ENCODE peak calls at places on chromosomes 4 and X, in seven cellular contexts. N, T, Z, A, I, W and B are unnamed samples. For H3K9me2, the result is how much of the 10 kb centered on the place peaks cover.

GRCh38 chrX:11759172-11759460 is 1.1 kb downstream of the MSL3 start:
- DNase-seq in Z (no peak), I (no peak), N (no peak), T (no peak), A (no peak), W (no peak), B (no peak)

GRCh38 chr4:140673729-140674128 is 82.5 kb downstream of the TBC1D9 start:
- DNase-seq in W (no peak), Z (no peak), T (peak), A (no peak), I (no peak), N (no peak), B (no peak)

GRCh38 chr4:119284876-119285611 is 36.9 kb downstream of the FABP2 start:
- DNase-seq in T (peak), A (peak), W (no peak), N (no peak), I (no peak), Z (peak), B (no peak)

GRCh38 chr4:149029056-149029651 is 586.9 kb upstream of the NR3C2 start:
- DNase-seq in I (no peak), W (no peak), T (peak), Z (no peak), N (peak), A (peak), B (no peak)

GRCh38 chr4:2745981-2746806 is 9.9 kb downstream of the TNIP2 start:
- DNase-seq in T (peak), N (no peak), A (peak), I (peak), Z (peak), W (no peak), B (peak)

GRCh38 chr4:36737691-36738090 is 456.3 kb downstream of the DTHD1 start:
- DNase-seq in Z (no peak), T (no peak), W (no peak), I (no peak), N (no peak), A (no peak), B (no peak)

GRCh38 chr4:87530868-87531267 is 1.7 kb upstream of the SPARCL1 start:
- DNase-seq in N (peak), A (no peak), Z (peak), W (no peak), T (peak), I (no peak), B (no peak)

GRCh38 chrX:40945366-40945713 is 139.9 kb upstream of the USP9X start:
- DNase-seq in T (peak), I (no peak), N (no peak), Z (peak), A (peak), W (peak), B (peak)

GRCh38 chr4:150501019-150501727 is 80.8 kb upstream of the MAB21L2 start:
- DNase-seq in N (no peak), I (no peak), W (no peak), T (no peak), Z (peak), A (peak), B (no peak)

GRCh38 chr4:14871676-14872430 is 130.4 kb upstream of the CPEB2 start:
- DNase-seq in T (no peak), I (peak), N (peak), A (peak), W (peak), Z (peak), B (peak)

GRCh38 chrX:21738145-21738949 is 19.6 kb downstream of the SMPX start:
- DNase-seq in N (peak), A (no peak), W (no peak), T (peak), I (no peak), Z (no peak), B (no peak)

GRCh38 chr4:8305851-8306361 is 36.4 kb downstream of the HTRA3 start:
- DNase-seq in W (no peak), N (peak), I (no peak), T (no peak), Z (no peak), A (no peak), B (no peak)

GRCh38 chr4:15117270-15117946 is 115.1 kb downstream of the CPEB2 start:
- DNase-seq in I (no peak), N (no peak), W (no peak), T (no peak), A (no peak), Z (peak), B (no peak)

GRCh38 chr4:20454440-20455037 is 202.8 kb downstream of the SLIT2 start:
- DNase-seq in I (no peak), W (no peak), T (no peak), Z (no peak), N (no peak), A (no peak), B (no peak)

GRCh38 chr4:89298788-89299152 is 8.8 kb downstream of the GPRIN3 start:
- DNase-seq in I (peak), Z (peak), T (no peak), N (no peak), A (peak), W (no peak), B (no peak)

GRCh38 chr4:42715807-42716482 is 59.0 kb upstream of the ATP8A1 start:
- DNase-seq in I (no peak), A (no peak), N (peak), W (no peak), T (no peak), Z (no peak), B (no peak)

GRCh38 chrX:78595901-78596502 is 63.1 kb downstream of the RTL3 start:
- DNase-seq in Z (peak), A (peak), T (no peak), N (peak), I (peak), W (no peak), B (no peak)

GRCh38 chrX:151902813-151903591 is 9.7 kb upstream of the MAGEA4 start:
- DNase-seq in A (peak), W (peak), T (peak), Z (peak), N (no peak), I (no peak), B (peak)

GRCh38 chr4:100109921-100110320 is 80.3 kb downstream of the DDIT4L start:
- DNase-seq in T (no peak), W (no peak), Z (no peak), A (no peak), N (no peak), I (no peak), B (no peak)

GRCh38 chrX:21843179-21843578 is 3.8 kb downstream of the MBTPS2 start:
- DNase-seq in Z (no peak), I (no peak), W (no peak), N (no peak), A (no peak), T (no peak), B (no peak)

GRCh38 chr4:2194556-2194955 is 47.4 kb downstream of the HAUS3 start:
- DNase-seq in N (no peak), A (no peak), I (peak), Z (no peak), T (peak), W (no peak), B (no peak)

GRCh38 chr4:74100531-74100930 is 1.5 kb upstream of the CXCL2 start:
- DNase-seq in N (no peak), W (no peak), T (peak), Z (no peak), A (no peak), I (no peak), B (no peak)

GRCh38 chrX:72269671-72270251 is 7.3 kb downstream of the RPS4X start:
- DNase-seq in Z (peak), N (no peak), T (no peak), A (peak), I (no peak), W (no peak), B (no peak)

GRCh38 chr4:113125418-113125817 is 76.0 kb downstream of the ANK2 start:
- DNase-seq in T (no peak), Z (no peak), N (no peak), I (no peak), A (peak), W (no peak), B (no peak)

GRCh38 chrX:141642979-141643378 is 53.5 kb downstream of the SPANXA2 start:
- DNase-seq in T (no peak), N (peak), W (no peak), Z (no peak), A (peak), I (no peak), B (no peak)

GRCh38 chr4:159516556-159516955 is 413.7 kb downstream of the RAPGEF2 start:
- DNase-seq in N (no peak), I (no peak), W (no peak), T (no peak), A (peak), Z (peak), B (no peak)

DNA sequence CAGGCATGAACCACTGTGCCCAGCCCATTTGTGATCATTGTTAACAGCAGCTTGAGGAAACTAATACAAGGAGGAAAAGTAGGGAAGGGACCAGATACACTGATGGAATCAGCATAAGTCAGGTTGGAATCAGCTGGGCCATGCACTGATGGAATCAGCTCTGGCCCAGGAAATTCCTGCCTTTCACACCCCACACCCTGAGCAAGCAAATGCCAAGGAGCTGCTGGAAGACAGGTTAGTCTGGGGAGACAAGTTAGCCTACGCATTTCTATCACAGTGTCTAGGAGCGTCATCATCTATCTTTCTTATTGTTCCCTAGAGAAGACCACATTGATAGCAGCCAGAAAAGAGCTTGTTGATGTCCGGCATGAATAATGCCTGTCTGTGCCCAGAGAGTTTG is 16.3 kb upstream of the CEP135 start:
- DNase-seq in A (no peak), I (no peak), W (no peak), T (no peak), Z (no peak), N (no peak), B (no peak)
- H3K9me2 ChIP-seq in A (under half), I (under half), W (under half), T (under half), Z (under half), N (under half), B (under half)

DNA sequence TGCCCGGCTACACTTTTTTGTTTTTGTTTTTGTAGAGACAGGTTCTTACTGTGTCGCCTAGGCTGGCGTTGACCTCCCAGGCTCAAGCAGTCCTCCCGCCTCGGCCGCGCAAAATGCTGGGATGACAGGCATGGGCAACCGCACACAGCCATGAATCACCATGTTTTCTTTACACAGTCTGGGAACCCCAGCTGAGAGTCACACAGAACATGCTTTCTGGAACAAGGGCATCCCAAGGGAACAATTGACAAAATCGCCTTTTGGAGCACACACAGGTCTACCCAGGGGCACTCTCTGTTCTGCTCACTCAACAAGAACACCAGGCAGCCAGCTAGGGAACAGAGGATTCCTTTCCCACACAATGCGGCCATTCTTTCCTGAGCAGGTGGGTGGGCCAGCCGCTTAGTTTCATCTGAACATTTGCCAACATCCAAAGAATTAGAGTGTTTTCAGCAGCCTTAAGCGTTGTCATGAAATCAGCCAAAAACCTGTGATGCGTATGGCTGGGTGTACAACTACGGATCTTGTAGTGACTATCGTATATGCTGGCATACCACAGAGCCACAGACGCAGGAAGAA is 15.7 kb downstream of the PRKX start:
- DNase-seq in I (no peak), T (peak), Z (peak), N (no peak), A (no peak), W (no peak), B (no peak)
- H3K9me2 ChIP-seq in I (under half), T (under half), Z (under half), N (under half), A (under half), W (under half), B (under half)

GRCh38 chrX:154365052-154365600 is 9.3 kb downstream of the FLNA start:
- DNase-seq in I (no peak), N (no peak), A (no peak), Z (no peak), T (no peak), W (no peak), B (no peak)
- H3K9me2 ChIP-seq in I (under half), N (under half), A (under half), Z (under half), T (under half), W (under half), B (under half)

GRCh38 chr4:3868841-3869572 is 102.8 kb downstream of the ADRA2C start:
- DNase-seq in T (no peak), A (no peak), I (no peak), W (no peak), N (no peak), Z (no peak), B (no peak)

GRCh38 chr4:3871181-3871852 is 105.1 kb downstream of the ADRA2C start:
- DNase-seq in W (no peak), I (no peak), T (peak), Z (peak), N (peak), A (no peak), B (no peak)

GRCh38 chr4:3870567-3870962 is 104.4 kb downstream of the ADRA2C start:
- DNase-seq in Z (no peak), T (no peak), N (no peak), I (no peak), W (no peak), A (no peak), B (no peak)

GRCh38 chr4:3868146-3868840 is 102.1 kb downstream of the ADRA2C start:
- DNase-seq in W (no peak), I (peak), T (peak), Z (peak), N (peak), A (peak), B (no peak)

GRCh38 chr4:3869661-3870566 is 103.7 kb downstream of the ADRA2C start:
- DNase-seq in A (no peak), I (no peak), Z (peak), N (no peak), W (no peak), T (no peak), B (no peak)
- H3K9me2 ChIP-seq in A (under half), I (under half), Z (under half), N (under half), W (under half), T (under half), B (under half)

GRCh38 chr4:76499461-76499860 is 64.4 kb downstream of the SHROOM3 start:
- DNase-seq in N (no peak), Z (no peak), A (no peak), I (no peak), T (no peak), W (no peak), B (no peak)

GRCh38 chr4:76504613-76505465 is 69.8 kb downstream of the SHROOM3 start:
- DNase-seq in I (peak), A (peak), W (peak), Z (peak), N (peak), T (peak), B (no peak)
- H3K9me2 ChIP-seq in I (under half), A (under half), W (under half), Z (under half), N (under half), T (under half), B (under half)

DNA sequence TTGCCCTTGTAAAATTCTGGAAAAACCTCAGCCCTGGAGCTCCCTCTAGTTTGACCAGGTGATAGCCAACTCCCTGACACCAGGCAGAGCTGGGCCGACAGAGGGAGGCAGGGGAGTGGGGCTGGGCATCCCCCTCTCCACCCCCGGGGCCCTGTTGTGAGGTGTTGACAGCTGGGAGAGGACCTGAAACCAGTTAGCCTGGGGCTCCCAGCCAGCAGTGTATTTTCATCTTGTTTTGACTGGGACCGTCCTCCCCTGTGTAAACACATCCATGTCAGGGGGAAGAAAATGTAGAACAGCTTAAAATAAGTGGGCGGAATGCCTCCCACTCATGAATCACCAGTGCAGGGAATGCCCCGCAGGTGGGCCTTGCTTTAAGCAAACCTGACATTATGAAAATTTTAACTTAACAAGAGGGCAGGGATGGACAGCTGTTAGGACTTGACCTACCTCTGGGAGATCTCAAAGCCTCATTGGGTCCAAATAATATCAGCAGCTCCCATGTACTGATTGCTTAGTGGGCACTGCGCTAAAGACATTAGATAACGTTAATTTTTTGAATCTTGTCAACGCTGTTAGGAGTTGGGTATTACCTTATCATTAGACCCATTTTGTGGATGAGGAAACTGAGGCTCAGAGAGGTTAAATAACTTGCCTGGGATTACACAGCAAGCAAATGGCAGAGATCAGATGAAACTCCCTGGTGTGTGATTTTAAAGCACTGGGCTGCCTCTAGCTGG is 45.9 kb downstream of the TSC22D3 start:
- DNase-seq in T (peak), I (no peak), A (peak), N (peak), W (no peak), Z (no peak), B (peak)
- H3K9me2 ChIP-seq in T (under half), I (under half), A (under half), N (under half), W (under half), Z (under half), B (under half)

GRCh38 chr4:173577963-173578362 is 47.9 kb upstream of the HAND2 start:
- DNase-seq in T (no peak), W (no peak), A (no peak), Z (no peak), N (no peak), I (no peak), B (no peak)

GRCh38 chr4:173573286-173573685 is 43.3 kb upstream of the HAND2 start:
- DNase-seq in W (no peak), I (no peak), N (no peak), T (no peak), A (no peak), Z (no peak), B (no peak)

GRCh38 chr4:173573725-173574124 is 43.7 kb upstream of the HAND2 start:
- DNase-seq in I (no peak), W (no peak), T (no peak), N (no peak), A (no peak), Z (no peak), B (no peak)

GRCh38 chr4:173572493-173573129 is 42.6 kb upstream of the HAND2 start:
- DNase-seq in A (no peak), N (no peak), I (no peak), T (no peak), W (no peak), Z (no peak), B (no peak)

GRCh38 chr4:173575482-173576152 is 45.6 kb upstream of the HAND2 start:
- DNase-seq in T (no peak), N (no peak), I (no peak), A (no peak), W (no peak), Z (no peak), B (no peak)
- H3K9me2 ChIP-seq in T (under half), N (under half), I (under half), A (under half), W (under half), Z (under half), B (under half)

GRCh38 chrX:49101629-49101984 is 21.9 kb upstream of the WDR45 start:
- DNase-seq in N (peak), T (no peak), Z (no peak), W (no peak), I (peak), A (no peak), B (no peak)
- H3K9me2 ChIP-seq in N (under half), T (under half), Z (under half), W (under half), I (under half), A (under half), B (under half)